ENCODE peak calls at places on chromosome 10, in six cellular contexts. One of them, this sample, is unnamed.

GRCh38 chr10:1048732-1049424 is at the start of gene IDI1:
- DNase-seq in non-pigmented ciliary epithelial cell: peak; percentile 91
- DNase-seq in cardiac muscle cell: peak; percentile 100
- DNase-seq in upper lobe of right lung: peak; percentile 99
- DNase-seq in right atrium auricular region: peak; percentile 98
- DNase-seq in activated CD8-positive, alpha-beta memory T cell treated with anti-CD3 and anti-CD28 coated beads for 24 hours: peak; percentile 97
- DNase-seq in this sample: peak; percentile 97

GRCh38 chr10:79438699-79439085 is 6.7 kb downstream of the ZCCHC24 start:
- DNase-seq in non-pigmented ciliary epithelial cell: no peak
- DNase-seq in cardiac muscle cell: no peak
- DNase-seq in upper lobe of right lung: peak; percentile 20
- DNase-seq in right atrium auricular region: no peak
- DNase-seq in activated CD8-positive, alpha-beta memory T cell treated with anti-CD3 and anti-CD28 coated beads for 24 hours: no peak
- DNase-seq in this sample: no peak

GRCh38 chr10:7035111-7035761 is 375.6 kb downstream of the SFMBT2 start:
- DNase-seq in non-pigmented ciliary epithelial cell: no peak
- DNase-seq in cardiac muscle cell: no peak
- DNase-seq in upper lobe of right lung: no peak
- DNase-seq in right atrium auricular region: no peak
- DNase-seq in activated CD8-positive, alpha-beta memory T cell treated with anti-CD3 and anti-CD28 coated beads for 24 hours: peak; percentile 70
- DNase-seq in this sample: no peak

GRCh38 chr10:116738359-116738738 is 4.0 kb downstream of the HSPA12A start:
- DNase-seq in non-pigmented ciliary epithelial cell: no peak
- DNase-seq in cardiac muscle cell: no peak
- DNase-seq in upper lobe of right lung: no peak
- DNase-seq in right atrium auricular region: no peak
- DNase-seq in activated CD8-positive, alpha-beta memory T cell treated with anti-CD3 and anti-CD28 coated beads for 24 hours: no peak
- DNase-seq in this sample: no peak

GRCh38 chr10:30587522-30588031 is 42.0 kb downstream of the LYZL2 start:
- DNase-seq in non-pigmented ciliary epithelial cell: no peak
- DNase-seq in cardiac muscle cell: no peak
- DNase-seq in upper lobe of right lung: peak; percentile 71
- DNase-seq in right atrium auricular region: no peak
- DNase-seq in activated CD8-positive, alpha-beta memory T cell treated with anti-CD3 and anti-CD28 coated beads for 24 hours: no peak
- DNase-seq in this sample: peak; percentile 86

GRCh38 chr10:79152423-79152817 is 83.7 kb downstream of the ZMIZ1 start:
- DNase-seq in non-pigmented ciliary epithelial cell: no peak
- DNase-seq in cardiac muscle cell: peak; percentile 48
- DNase-seq in upper lobe of right lung: no peak
- DNase-seq in right atrium auricular region: no peak
- DNase-seq in activated CD8-positive, alpha-beta memory T cell treated with anti-CD3 and anti-CD28 coated beads for 24 hours: no peak
- DNase-seq in this sample: no peak

GRCh38 chr10:6102128-6102527 is 13.3 kb downstream of the RBM17 start:
- DNase-seq in non-pigmented ciliary epithelial cell: no peak
- DNase-seq in cardiac muscle cell: no peak
- DNase-seq in upper lobe of right lung: no peak
- DNase-seq in right atrium auricular region: no peak
- DNase-seq in activated CD8-positive, alpha-beta memory T cell treated with anti-CD3 and anti-CD28 coated beads for 24 hours: no peak
- DNase-seq in this sample: no peak

GRCh38 chr10:130915065-130915464 is 396.5 kb downstream of the TCERG1L start:
- DNase-seq in non-pigmented ciliary epithelial cell: no peak
- DNase-seq in cardiac muscle cell: no peak
- DNase-seq in upper lobe of right lung: no peak
- DNase-seq in right atrium auricular region: no peak
- DNase-seq in activated CD8-positive, alpha-beta memory T cell treated with anti-CD3 and anti-CD28 coated beads for 24 hours: no peak
- DNase-seq in this sample: no peak

GRCh38 chr10:56633876-56634452 is 272.9 kb upstream of the ZWINT start:
- DNase-seq in non-pigmented ciliary epithelial cell: no peak
- DNase-seq in cardiac muscle cell: no peak
- DNase-seq in upper lobe of right lung: no peak
- DNase-seq in right atrium auricular region: no peak
- DNase-seq in activated CD8-positive, alpha-beta memory T cell treated with anti-CD3 and anti-CD28 coated beads for 24 hours: no peak
- DNase-seq in this sample: no peak

GRCh38 chr10:60649485-60650271 is 128.6 kb upstream of the CDK1 start:
- DNase-seq in non-pigmented ciliary epithelial cell: no peak
- DNase-seq in cardiac muscle cell: no peak
- DNase-seq in upper lobe of right lung: no peak
- DNase-seq in right atrium auricular region: no peak
- DNase-seq in activated CD8-positive, alpha-beta memory T cell treated with anti-CD3 and anti-CD28 coated beads for 24 hours: no peak
- DNase-seq in this sample: peak; percentile 27

GRCh38 chr10:6203331-6204062 is 765 bp downstream of the PFKFB3 start:
- DNase-seq in non-pigmented ciliary epithelial cell: no peak
- DNase-seq in cardiac muscle cell: peak; percentile 64
- DNase-seq in upper lobe of right lung: peak; percentile 84
- DNase-seq in right atrium auricular region: no peak
- DNase-seq in activated CD8-positive, alpha-beta memory T cell treated with anti-CD3 and anti-CD28 coated beads for 24 hours: peak; percentile 85
- DNase-seq in this sample: peak; percentile 92

GRCh38 chr10:110395350-110396283 is 90.9 kb upstream of the SMNDC1 start:
- DNase-seq in non-pigmented ciliary epithelial cell: peak; percentile 95
- DNase-seq in cardiac muscle cell: peak; percentile 96
- DNase-seq in upper lobe of right lung: no peak
- DNase-seq in right atrium auricular region: peak; percentile 64
- DNase-seq in activated CD8-positive, alpha-beta memory T cell treated with anti-CD3 and anti-CD28 coated beads for 24 hours: no peak
- DNase-seq in this sample: no peak

GRCh38 chr10:47261121-47261520 is 38.9 kb upstream of the GDF10 start:
- DNase-seq in non-pigmented ciliary epithelial cell: no peak
- DNase-seq in cardiac muscle cell: no peak
- DNase-seq in upper lobe of right lung: no peak
- DNase-seq in right atrium auricular region: no peak
- DNase-seq in activated CD8-positive, alpha-beta memory T cell treated with anti-CD3 and anti-CD28 coated beads for 24 hours: peak; percentile 69
- DNase-seq in this sample: no peak

GRCh38 chr10:792083-792791 is 102.8 kb upstream of the DIP2C start:
- DNase-seq in non-pigmented ciliary epithelial cell: no peak
- DNase-seq in cardiac muscle cell: no peak
- DNase-seq in upper lobe of right lung: no peak
- DNase-seq in right atrium auricular region: no peak
- DNase-seq in activated CD8-positive, alpha-beta memory T cell treated with anti-CD3 and anti-CD28 coated beads for 24 hours: peak; percentile 41
- DNase-seq in this sample: no peak

GRCh38 chr10:78588194-78588811 is 480.5 kb upstream of the ZMIZ1 start:
- DNase-seq in non-pigmented ciliary epithelial cell: no peak
- DNase-seq in cardiac muscle cell: peak; percentile 96
- DNase-seq in upper lobe of right lung: no peak
- DNase-seq in right atrium auricular region: peak; percentile 79
- DNase-seq in activated CD8-positive, alpha-beta memory T cell treated with anti-CD3 and anti-CD28 coated beads for 24 hours: peak; percentile 21
- DNase-seq in this sample: no peak

GRCh38 chr10:60958892-60959601 is 15.1 kb upstream of the RHOBTB1 start:
- DNase-seq in non-pigmented ciliary epithelial cell: no peak
- DNase-seq in cardiac muscle cell: peak; percentile 30
- DNase-seq in upper lobe of right lung: no peak
- DNase-seq in right atrium auricular region: no peak
- DNase-seq in activated CD8-positive, alpha-beta memory T cell treated with anti-CD3 and anti-CD28 coated beads for 24 hours: no peak
- DNase-seq in this sample: no peak

GRCh38 chr10:3971713-3972112 is 186.7 kb upstream of the KLF6 start:
- DNase-seq in non-pigmented ciliary epithelial cell: no peak
- DNase-seq in cardiac muscle cell: no peak
- DNase-seq in upper lobe of right lung: no peak
- DNase-seq in right atrium auricular region: no peak
- DNase-seq in activated CD8-positive, alpha-beta memory T cell treated with anti-CD3 and anti-CD28 coated beads for 24 hours: no peak
- DNase-seq in this sample: no peak

GRCh38 chr10:50379652-50380051 is 128.3 kb upstream of the ASAH2 start:
- DNase-seq in non-pigmented ciliary epithelial cell: no peak
- DNase-seq in cardiac muscle cell: no peak
- DNase-seq in upper lobe of right lung: no peak
- DNase-seq in right atrium auricular region: no peak
- DNase-seq in activated CD8-positive, alpha-beta memory T cell treated with anti-CD3 and anti-CD28 coated beads for 24 hours: no peak
- DNase-seq in this sample: no peak

GRCh38 chr10:100293067-100293466 is 6.6 kb upstream of the BLOC1S2 start:
- DNase-seq in non-pigmented ciliary epithelial cell: no peak
- DNase-seq in cardiac muscle cell: no peak
- DNase-seq in upper lobe of right lung: no peak
- DNase-seq in right atrium auricular region: no peak
- DNase-seq in activated CD8-positive, alpha-beta memory T cell treated with anti-CD3 and anti-CD28 coated beads for 24 hours: no peak
- DNase-seq in this sample: no peak

GRCh38 chr10:124095096-124095495 is 1.7 kb upstream of the CHST15 start:
- DNase-seq in non-pigmented ciliary epithelial cell: no peak
- DNase-seq in cardiac muscle cell: no peak
- DNase-seq in upper lobe of right lung: no peak
- DNase-seq in right atrium auricular region: no peak
- DNase-seq in activated CD8-positive, alpha-beta memory T cell treated with anti-CD3 and anti-CD28 coated beads for 24 hours: no peak
- DNase-seq in this sample: no peak

GRCh38 chr10:132699411-132700167 is 86.4 kb downstream of the NKX6-2 start:
- DNase-seq in non-pigmented ciliary epithelial cell: no peak
- DNase-seq in cardiac muscle cell: no peak
- DNase-seq in upper lobe of right lung: peak; percentile 49
- DNase-seq in right atrium auricular region: no peak
- DNase-seq in activated CD8-positive, alpha-beta memory T cell treated with anti-CD3 and anti-CD28 coated beads for 24 hours: no peak
- DNase-seq in this sample: no peak

GRCh38 chr10:89163265-89163995 is 43.7 kb downstream of the CH25H start:
- DNase-seq in non-pigmented ciliary epithelial cell: no peak
- DNase-seq in cardiac muscle cell: peak; percentile 47
- DNase-seq in upper lobe of right lung: no peak
- DNase-seq in right atrium auricular region: peak; percentile 62
- DNase-seq in activated CD8-positive, alpha-beta memory T cell treated with anti-CD3 and anti-CD28 coated beads for 24 hours: peak; percentile 78
- DNase-seq in this sample: peak; percentile 77

GRCh38 chr10:88062798-88063472 is 199.5 kb downstream of the PTEN start:
- DNase-seq in non-pigmented ciliary epithelial cell: no peak
- DNase-seq in cardiac muscle cell: peak; percentile 34
- DNase-seq in upper lobe of right lung: no peak
- DNase-seq in right atrium auricular region: no peak
- DNase-seq in activated CD8-positive, alpha-beta memory T cell treated with anti-CD3 and anti-CD28 coated beads for 24 hours: no peak
- DNase-seq in this sample: no peak

GRCh38 chr10:134743-135600 is at the start of gene ZMYND11:
- DNase-seq in non-pigmented ciliary epithelial cell: no peak
- DNase-seq in cardiac muscle cell: peak; percentile 78
- DNase-seq in upper lobe of right lung: peak; percentile 89
- DNase-seq in right atrium auricular region: no peak
- DNase-seq in activated CD8-positive, alpha-beta memory T cell treated with anti-CD3 and anti-CD28 coated beads for 24 hours: peak; percentile 88
- DNase-seq in this sample: peak; percentile 36

GRCh38 chr10:121154846-121155245 is 303.7 kb downstream of the WDR11 start:
- DNase-seq in non-pigmented ciliary epithelial cell: no peak
- DNase-seq in cardiac muscle cell: peak; percentile 60
- DNase-seq in upper lobe of right lung: no peak
- DNase-seq in right atrium auricular region: no peak
- DNase-seq in activated CD8-positive, alpha-beta memory T cell treated with anti-CD3 and anti-CD28 coated beads for 24 hours: no peak
- DNase-seq in this sample: no peak

GRCh38 chr10:27504897-27505457 is 873 bp downstream of the RAB18 start:
- DNase-seq in non-pigmented ciliary epithelial cell: no peak
- DNase-seq in cardiac muscle cell: peak; percentile 19
- DNase-seq in upper lobe of right lung: no peak
- DNase-seq in right atrium auricular region: no peak
- DNase-seq in activated CD8-positive, alpha-beta memory T cell treated with anti-CD3 and anti-CD28 coated beads for 24 hours: no peak
- DNase-seq in this sample: no peak

GRCh38 chr10:129462257-129462795 is 4.7 kb upstream of the MGMT start:
- DNase-seq in non-pigmented ciliary epithelial cell: no peak
- DNase-seq in cardiac muscle cell: no peak
- DNase-seq in upper lobe of right lung: no peak
- DNase-seq in right atrium auricular region: peak; percentile 28
- DNase-seq in activated CD8-positive, alpha-beta memory T cell treated with anti-CD3 and anti-CD28 coated beads for 24 hours: no peak
- DNase-seq in this sample: peak; percentile 17

GRCh38 chr10:15587271-15587670 is 132.5 kb downstream of the ITGA8 start:
- DNase-seq in non-pigmented ciliary epithelial cell: no peak
- DNase-seq in cardiac muscle cell: no peak
- DNase-seq in upper lobe of right lung: no peak
- DNase-seq in right atrium auricular region: no peak
- DNase-seq in activated CD8-positive, alpha-beta memory T cell treated with anti-CD3 and anti-CD28 coated beads for 24 hours: no peak
- DNase-seq in this sample: no peak

GRCh38 chr10:60679388-60679987 is 98.8 kb upstream of the CDK1 start:
- DNase-seq in non-pigmented ciliary epithelial cell: no peak
- DNase-seq in cardiac muscle cell: no peak
- DNase-seq in upper lobe of right lung: peak; percentile 79
- DNase-seq in right atrium auricular region: no peak
- DNase-seq in activated CD8-positive, alpha-beta memory T cell treated with anti-CD3 and anti-CD28 coated beads for 24 hours: no peak
- DNase-seq in this sample: no peak

GRCh38 chr10:8628351-8628750 is 573.9 kb downstream of the GATA3 start:
- DNase-seq in non-pigmented ciliary epithelial cell: no peak
- DNase-seq in cardiac muscle cell: no peak
- DNase-seq in upper lobe of right lung: no peak
- DNase-seq in right atrium auricular region: no peak
- DNase-seq in activated CD8-positive, alpha-beta memory T cell treated with anti-CD3 and anti-CD28 coated beads for 24 hours: no peak
- DNase-seq in this sample: peak; percentile 71

GRCh38 chr10:98294270-98294627 is 26.3 kb upstream of the LOXL4 start:
- DNase-seq in non-pigmented ciliary epithelial cell: no peak
- DNase-seq in cardiac muscle cell: no peak
- DNase-seq in upper lobe of right lung: no peak
- DNase-seq in right atrium auricular region: no peak
- DNase-seq in activated CD8-positive, alpha-beta memory T cell treated with anti-CD3 and anti-CD28 coated beads for 24 hours: no peak
- DNase-seq in this sample: no peak

GRCh38 chr10:79328147-79328701 is 19.0 kb upstream of the PPIF start:
- DNase-seq in non-pigmented ciliary epithelial cell: no peak
- DNase-seq in cardiac muscle cell: no peak
- DNase-seq in upper lobe of right lung: no peak
- DNase-seq in right atrium auricular region: no peak
- DNase-seq in activated CD8-positive, alpha-beta memory T cell treated with anti-CD3 and anti-CD28 coated beads for 24 hours: no peak
- DNase-seq in this sample: no peak

GRCh38 chr10:70567603-70568002 is 34.9 kb downstream of the PRF1 start:
- DNase-seq in non-pigmented ciliary epithelial cell: no peak
- DNase-seq in cardiac muscle cell: no peak
- DNase-seq in upper lobe of right lung: no peak
- DNase-seq in right atrium auricular region: no peak
- DNase-seq in activated CD8-positive, alpha-beta memory T cell treated with anti-CD3 and anti-CD28 coated beads for 24 hours: no peak
- DNase-seq in this sample: no peak

GRCh38 chr10:6024334-6024682 is 37.9 kb downstream of the IL2RA start:
- DNase-seq in non-pigmented ciliary epithelial cell: no peak
- DNase-seq in cardiac muscle cell: no peak
- DNase-seq in upper lobe of right lung: no peak
- DNase-seq in right atrium auricular region: no peak
- DNase-seq in activated CD8-positive, alpha-beta memory T cell treated with anti-CD3 and anti-CD28 coated beads for 24 hours: no peak
- DNase-seq in this sample: peak; percentile 57

GRCh38 chr10:75137533-75138438 is 26.3 kb downstream of the SAMD8 start:
- DNase-seq in non-pigmented ciliary epithelial cell: no peak
- DNase-seq in cardiac muscle cell: peak; percentile 33
- DNase-seq in upper lobe of right lung: no peak
- DNase-seq in right atrium auricular region: no peak
- DNase-seq in activated CD8-positive, alpha-beta memory T cell treated with anti-CD3 and anti-CD28 coated beads for 24 hours: no peak
- DNase-seq in this sample: no peak

GRCh38 chr10:50325449-50326188 is 74.3 kb upstream of the ASAH2 start:
- DNase-seq in non-pigmented ciliary epithelial cell: peak; percentile 95
- DNase-seq in cardiac muscle cell: peak; percentile 94
- DNase-seq in upper lobe of right lung: peak; percentile 58
- DNase-seq in right atrium auricular region: peak; percentile 86
- DNase-seq in activated CD8-positive, alpha-beta memory T cell treated with anti-CD3 and anti-CD28 coated beads for 24 hours: no peak
- DNase-seq in this sample: peak; percentile 82

This sample was measured in lower leg skin.